ENCODE peak calls at places on chromosomes 16 and 17, in five cellular contexts. V is HS-5, X is GF-D8, A is neural progenitor cell, Q is stromal cell of bone marrow. U is an unnamed sample.
A peak's percentile ranks its signal among the peaks of the same experiment; 100 is the strongest.

GRCh38 chr16:66521951-66522771 is 27.8 kb downstream of the TK2 start:
- DNase-seq in V (peak; percentile 53), A (no peak), X (peak; percentile 90), Q (peak; percentile 57), U (peak; percentile 99)

GRCh38 chr16:30903596-30903995 is 7.2 kb downstream of the CTF1 start:
- DNase-seq in Q (no peak), A (no peak), V (no peak), X (peak; percentile 99), U (no peak)

GRCh38 chr17:78541488-78542237 is 35.5 kb downstream of the DNAH17 start:
- DNase-seq in X (no peak), A (no peak), Q (peak; percentile 13), V (no peak), U (no peak)

GRCh38 chr17:76263896-76264295 is 1.3 kb upstream of the UBALD2 start:
- DNase-seq in X (no peak), V (no peak), A (no peak), Q (no peak), U (no peak)

GRCh38 chr16:2047330-2048115 is at the start of the genes NTHL1 and TSC2:
- DNase-seq in Q (peak; percentile 88), A (peak; percentile 99), X (peak; percentile 87), V (peak; percentile 65), U (peak; percentile 92)

GRCh38 chr17:31269597-31269996 is 27.4 kb downstream of the OMG start:
- DNase-seq in V (peak; percentile 97), A (peak; percentile 28), Q (peak; percentile 97), X (no peak), U (no peak)

GRCh38 chr16:73095885-73096341 is 48.0 kb upstream of the ZFHX3 start:
- DNase-seq in A (no peak), Q (no peak), X (no peak), V (no peak), U (no peak)

GRCh38 chr17:83099086-83099540 is 19.7 kb downstream of the METRNL start:
- DNase-seq in A (no peak), V (no peak), Q (no peak), X (no peak), U (no peak)

GRCh38 chr16:82004651-82005490 is 6.4 kb downstream of the SDR42E1 start:
- DNase-seq in Q (no peak), X (no peak), V (no peak), A (no peak), U (no peak)

GRCh38 chr16:75593308-75593707 is 27.1 kb downstream of the GABARAPL2 start:
- DNase-seq in V (no peak), X (no peak), Q (no peak), A (no peak), U (no peak)

GRCh38 chr16:16938980-16939379 is 531.8 kb downstream of the XYLT1 start:
- DNase-seq in A (no peak), X (no peak), Q (no peak), V (no peak), U (no peak)

GRCh38 chr17:81947189-81947588 is at the start of gene MYADML2:
- DNase-seq in X (no peak), Q (no peak), A (no peak), V (no peak), U (no peak)

GRCh38 chr16:66477028-66477515 is 50.0 kb downstream of the BEAN1 start:
- DNase-seq in V (no peak), X (no peak), Q (no peak), A (no peak), U (no peak)

GRCh38 chr16:10852948-10853347 is 24.1 kb upstream of the CIITA start:
- DNase-seq in V (no peak), A (no peak), X (no peak), Q (no peak), U (no peak)

GRCh38 chr16:71368958-71369357 is 10.4 kb downstream of the CALB2 start:
- DNase-seq in X (no peak), V (no peak), A (no peak), Q (no peak), U (no peak)

GRCh38 chr16:81860310-81860709 is 81.2 kb downstream of the PLCG2 start:
- DNase-seq in V (no peak), X (no peak), Q (no peak), A (no peak), U (no peak)

GRCh38 chr16:84024854-84025253 is 17.7 kb downstream of the SLC38A8 start:
- DNase-seq in A (no peak), Q (peak; percentile 74), V (no peak), X (no peak), U (no peak)

GRCh38 chr17:77690271-77691161 is 268.0 kb upstream of the TNRC6C start:
- DNase-seq in V (no peak), A (no peak), Q (no peak), X (no peak), U (no peak)

GRCh38 chr16:65546353-65546791 is 424.5 kb upstream of the CDH11 start:
- DNase-seq in A (no peak), X (no peak), V (no peak), Q (no peak), U (no peak)

GRCh38 chr17:81412490-81413093 is 17.3 kb downstream of the BAHCC1 start:
- DNase-seq in A (no peak), Q (no peak), X (no peak), V (no peak), U (peak; percentile 47)

GRCh38 chr17:6713130-6713917 is at the start of gene SLC13A5:
- DNase-seq in Q (no peak), X (no peak), V (no peak), A (peak; percentile 93), U (no peak)

GRCh38 chr16:19664166-19664565 is 53.9 kb downstream of the KNOP1 start:
- DNase-seq in Q (no peak), X (no peak), A (no peak), V (no peak), U (no peak)

GRCh38 chr16:6012716-6013115 is 915.1 kb upstream of the EEF2KMT start:
- DNase-seq in Q (no peak), A (no peak), X (no peak), V (no peak), U (no peak)

GRCh38 chr17:44774271-44775135 is 15.7 kb downstream of the ADAM11 start:
- DNase-seq in X (peak; percentile 7), V (peak; percentile 38), A (peak; percentile 96), Q (peak; percentile 38), U (peak; percentile 98)

GRCh38 chr16:68921654-68922053 is 78.3 kb downstream of the TANGO6 start:
- DNase-seq in X (no peak), V (peak; percentile 15), Q (no peak), A (no peak), U (no peak)

GRCh38 chr16:35690413-35690812 is 2231.0 kb downstream of the TP53TG3F start:
- DNase-seq in X (no peak), Q (no peak), V (no peak), A (no peak), U (no peak)

GRCh38 chr16:12098429-12099310 is 122.1 kb downstream of the SNX29 start:
- DNase-seq in Q (no peak), X (no peak), A (no peak), V (no peak), U (no peak)

GRCh38 chr17:45273551-45273957 is 11.7 kb upstream of the SPATA32 start:
- DNase-seq in A (no peak), X (no peak), Q (no peak), V (no peak), U (no peak)

GRCh38 chr16:57645691-57646387 is 17.4 kb downstream of the ADGRG1 start:
- DNase-seq in V (no peak), X (no peak), Q (peak; percentile 36), A (no peak), U (no peak)

U was measured in stimulated activated effector memory CD8-positive, alpha-beta T cell treated with anti-CD3 and anti-CD28 coated beads, Interleukin-12 subunit alpha, Interleukin-12 subunit beta, amount 100 ng/mL, for 72 hours.